ENCODE peak calls at places on chromosomes 2 and 18, in nine cellular contexts. M is adrenal gland, A is IMR-90, C is right lobe of liver, K is endothelial cell of umbilical vein, I is HCT116, N is K562, J is A549, Z is GM12891. T is an unnamed sample.
A peak's percentile ranks its signal among the peaks of the same experiment; 100 is the strongest.

GRCh38 chr2:15874311-15874710 is 66.0 kb upstream of the MYCN start:
- DNase-seq in M (no peak), A (no peak), C (no peak), K (no peak), I (no peak), N (no peak), J (no peak), Z (no peak), T (no peak)

GRCh38 chr18:48767090-48767670 is 183.6 kb downstream of the SMAD7 start:
- DNase-seq in M (no peak), A (peak; percentile 45), C (no peak), K (no peak), I (no peak), N (no peak), J (no peak), Z (no peak), T (no peak)

GRCh38 chr2:74822771-74823283 is 11.1 kb upstream of the HK2 start:
- DNase-seq in M (peak; percentile 47), A (no peak), C (peak; percentile 21), K (no peak), I (no peak), N (no peak), J (no peak), Z (no peak), T (no peak)

GRCh38 chr18:79569720-79570119 is 109.9 kb upstream of the CTDP1 start:
- DNase-seq in M (no peak), A (no peak), C (peak; percentile 18), K (no peak), I (no peak), N (no peak), J (no peak), Z (no peak), T (no peak)

GRCh38 chr2:224036731-224037376 is 2.2 kb downstream of the SERPINE2 start:
- DNase-seq in M (no peak), A (no peak), C (no peak), K (no peak), I (no peak), N (no peak), J (no peak), Z (no peak), T (peak; percentile 57)

GRCh38 chr2:39545957-39546356 is 108.9 kb upstream of the MAP4K3 start:
- DNase-seq in M (no peak), A (no peak), C (no peak), K (no peak), I (no peak), N (no peak), J (no peak), Z (no peak), T (no peak)

GRCh38 chr18:10526211-10526949 is 553 bp downstream of the NAPG start:
- DNase-seq in M (peak; percentile 77), A (peak; percentile 39), C (peak; percentile 66), K (peak; percentile 47), I (no peak), N (peak; percentile 82), J (peak; percentile 35), Z (peak; percentile 53), T (peak; percentile 48)

GRCh38 chr2:96148410-96149217 is 3.4 kb upstream of the DUSP2 start:
- DNase-seq in M (peak; percentile 91), A (peak; percentile 96), C (peak; percentile 60), K (peak; percentile 74), I (peak; percentile 88), N (peak; percentile 60), J (peak; percentile 25), Z (peak; percentile 71), T (peak; percentile 98)

GRCh38 chr2:174012347-174013309 is 47.5 kb upstream of the SP3 start:
- DNase-seq in M (peak; percentile 76), A (no peak), C (no peak), K (peak; percentile 31), I (no peak), N (no peak), J (no peak), Z (peak; percentile 48), T (no peak)

GRCh38 chr2:120850551-120850950 is 114.9 kb downstream of the GLI2 start:
- DNase-seq in M (no peak), A (no peak), C (no peak), K (no peak), I (no peak), N (no peak), J (no peak), Z (no peak), T (no peak)

GRCh38 chr2:109702250-109702985 is 88.3 kb downstream of the SOWAHC start:
- DNase-seq in M (no peak), A (peak; percentile 63), C (no peak), K (no peak), I (peak; percentile 22), N (no peak), J (no peak), Z (no peak), T (peak; percentile 67)

GRCh38 chr2:109703076-109703475 is 88.9 kb downstream of the SOWAHC start:
- DNase-seq in M (no peak), A (no peak), C (no peak), K (no peak), I (no peak), N (no peak), J (no peak), Z (no peak), T (no peak)

GRCh38 chr2:109701362-109701761 is 87.2 kb downstream of the SOWAHC start:
- DNase-seq in M (no peak), A (no peak), C (no peak), K (no peak), I (no peak), N (no peak), J (no peak), Z (no peak), T (no peak)

GRCh38 chr2:109700680-109701274 is 86.6 kb downstream of the SOWAHC start:
- DNase-seq in M (no peak), A (no peak), C (no peak), K (no peak), I (no peak), N (no peak), J (no peak), Z (no peak), T (no peak)

GRCh38 chr2:109699646-109700045 is 85.5 kb downstream of the SOWAHC start:
- DNase-seq in M (no peak), A (no peak), C (no peak), K (no peak), I (no peak), N (no peak), J (no peak), Z (no peak), T (no peak)
- TF ChIP-seq POLR2A in M (no peak), A (no peak), C (no peak), K (no peak), I (no peak), N (no peak), J (no peak), Z (no peak), T (no peak)

DNA sequence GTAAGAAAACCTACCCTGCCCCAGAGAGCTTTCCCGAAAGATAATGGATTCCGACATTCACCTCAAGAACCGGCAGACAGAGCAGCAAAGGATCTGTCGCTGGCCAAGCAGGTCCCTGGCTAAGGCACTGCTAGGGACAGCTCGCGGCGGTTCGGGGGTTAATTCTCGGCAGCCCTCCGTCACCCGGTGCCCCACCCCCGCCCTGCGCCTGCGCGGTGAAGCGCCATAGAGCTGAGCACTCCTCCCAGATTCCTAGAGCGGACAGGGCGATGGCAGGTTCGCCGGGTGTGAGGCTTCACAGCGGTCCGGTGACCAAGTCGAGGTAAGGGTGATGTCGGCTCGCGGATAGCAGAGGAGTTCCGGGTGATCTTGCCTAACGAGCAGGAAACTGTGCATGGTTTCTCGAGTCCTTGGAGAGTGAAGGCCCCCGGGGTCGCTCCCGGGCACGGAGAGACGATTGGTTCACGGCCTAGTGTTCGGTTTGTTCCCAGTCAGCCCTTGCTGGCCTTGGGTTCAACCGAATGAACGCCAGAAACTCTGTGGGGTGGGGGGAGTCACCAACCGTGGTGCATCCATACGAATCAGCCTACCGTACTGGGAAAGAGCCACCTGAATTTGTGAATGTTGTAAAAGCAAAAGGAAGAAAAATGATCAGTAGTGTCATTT is at the start of gene ZSCAN30:
- DNase-seq in M (peak; percentile 98), A (peak; percentile 94), C (peak; percentile 97), K (peak; percentile 98), I (peak; percentile 91), N (peak; percentile 98), J (peak; percentile 69), Z (peak; percentile 71), T (peak; percentile 54)
- TF ChIP-seq POLR2A in M (peak; percentile 43), A (peak; percentile 86), C (peak; percentile 71), K (peak; percentile 90), I (no peak), N (peak; percentile 95), J (peak; percentile 72), Z (peak; percentile 97), T (peak; percentile 83)

DNA sequence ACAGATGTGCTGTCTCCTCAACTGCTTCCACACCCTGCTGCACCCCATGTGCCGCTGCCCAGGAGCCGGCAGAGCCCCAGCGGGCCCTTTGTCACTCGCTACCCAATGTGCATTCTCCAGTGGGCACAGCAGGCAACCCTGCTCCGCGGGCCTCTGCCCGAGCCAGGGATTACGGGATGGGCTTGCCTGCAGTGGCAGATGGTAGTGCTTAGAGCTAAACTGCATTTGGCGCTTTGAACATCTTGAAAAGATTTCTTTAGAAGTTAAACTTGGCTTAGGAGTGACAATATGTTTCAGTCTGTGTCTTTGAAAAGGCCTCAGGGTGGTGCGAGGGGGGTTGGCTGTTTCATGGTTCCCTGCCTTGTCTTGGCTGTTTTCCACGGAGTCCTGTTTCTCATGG is 84.0 kb upstream of the BOD1L2 start:
- DNase-seq in M (no peak), A (no peak), C (no peak), K (no peak), I (no peak), N (no peak), J (no peak), Z (no peak), T (no peak)
- TF ChIP-seq POLR2A in M (no peak), A (no peak), C (no peak), K (no peak), I (no peak), N (no peak), J (no peak), Z (no peak), T (no peak)

DNA sequence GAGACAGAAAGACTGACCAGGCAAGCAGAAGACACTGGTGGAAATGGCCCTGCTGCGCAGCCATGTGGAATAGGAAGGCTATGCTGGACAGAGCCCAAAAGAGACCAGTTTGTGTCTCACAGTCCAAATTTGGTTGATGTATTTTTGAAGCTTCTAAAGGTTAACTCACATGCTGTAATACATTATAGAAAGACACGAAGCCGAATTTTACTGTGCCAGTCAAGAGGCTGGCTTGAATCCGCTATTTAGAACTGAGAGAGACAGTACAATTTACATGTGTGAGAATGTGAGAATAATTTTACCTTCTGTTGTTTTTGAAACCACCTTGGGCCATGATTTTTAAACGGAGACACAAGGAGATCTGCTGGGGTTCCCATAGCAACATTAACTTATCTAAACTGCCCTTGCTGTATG is 113.6 kb downstream of the METTL8 start:
- DNase-seq in M (no peak), A (no peak), C (no peak), K (no peak), I (no peak), N (no peak), J (no peak), Z (no peak), T (no peak)
- TF ChIP-seq POLR2A in M (no peak), A (no peak), C (no peak), K (no peak), I (no peak), N (no peak), J (no peak), Z (no peak), T (no peak)

DNA sequence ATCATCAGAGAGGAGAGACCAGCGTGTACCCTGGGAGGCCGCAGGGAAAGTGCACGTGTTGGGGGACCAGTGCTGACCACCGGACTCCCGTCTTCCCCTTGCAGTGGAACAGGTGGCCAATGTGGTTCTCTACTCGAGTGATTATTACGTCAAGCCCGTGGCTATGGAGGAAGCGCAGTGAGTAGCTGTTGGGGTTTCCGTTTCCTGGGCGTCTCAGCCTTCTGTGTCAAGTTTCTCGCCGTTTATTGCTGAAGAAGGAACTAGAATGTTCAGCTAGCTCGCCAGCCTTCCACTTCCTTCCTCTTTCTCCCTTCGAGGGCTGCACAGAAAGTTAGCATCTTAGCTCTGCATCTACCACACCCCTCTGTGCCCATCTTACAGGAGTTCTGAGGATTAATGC is 22.8 kb upstream of the DGKD start:
- DNase-seq in M (peak; percentile 81), A (no peak), C (peak; percentile 66), K (no peak), I (no peak), N (no peak), J (no peak), Z (peak; percentile 48), T (no peak)
- TF ChIP-seq POLR2A in M (no peak), A (no peak), C (no peak), K (no peak), I (no peak), N (no peak), J (no peak), Z (no peak), T (no peak)

T was measured in H54.